ENCODE peak calls at places on chromosomes 3 and 15, in six cellular contexts. U is GM23248, K is HCT116, J is PC-3, N is hepatocyte, W is neural progenitor cell. Q is an unnamed sample.

GRCh38 chr3:62888180-62888579 is 13.0 kb upstream of the CADPS start:
- DNase-seq in J (no peak), N (peak), W (peak), K (no peak), U (no peak), Q (peak)

GRCh38 chr15:42994546-42994945 is 74.0 kb upstream of the TTBK2 start:
- DNase-seq in N (no peak), U (peak), K (no peak), W (no peak), J (peak), Q (no peak)

GRCh38 chr15:77569647-77570186 is 63.0 kb downstream of the LINGO1 start:
- DNase-seq in N (no peak), W (no peak), K (no peak), U (no peak), J (no peak), Q (no peak)

GRCh38 chr3:34260266-34260990 is 462.0 kb downstream of the PDCD6IP start:
- DNase-seq in K (peak), N (peak), J (peak), W (peak), U (peak), Q (peak)

GRCh38 chr15:70291295-70291694 is 193.6 kb upstream of the TLE3 start:
- DNase-seq in N (no peak), W (no peak), J (no peak), K (no peak), U (no peak), Q (no peak)

GRCh38 chr15:68630205-68630555 is 51.4 kb downstream of the CORO2B start:
- DNase-seq in J (no peak), W (no peak), U (no peak), N (no peak), K (no peak), Q (no peak)

GRCh38 chr3:187587012-187587544 is 83.1 kb downstream of the SST start:
- DNase-seq in K (no peak), W (no peak), U (no peak), N (no peak), J (no peak), Q (no peak)

GRCh38 chr15:77496710-77497107 is 76.0 kb downstream of the HMG20A start:
- DNase-seq in K (peak), N (peak), W (peak), J (peak), U (peak), Q (peak)

GRCh38 chr3:17033516-17034168 is 148.9 kb downstream of the PLCL2 start:
- DNase-seq in U (peak), J (peak), W (no peak), K (no peak), N (no peak), Q (no peak)

GRCh38 chr3:123678108-123678511 is 93.3 kb upstream of the HACD2 start:
- DNase-seq in W (no peak), J (peak), U (peak), N (no peak), K (no peak), Q (no peak)

GRCh38 chr15:67501177-67501835 is 19.6 kb upstream of the C15orf61 start:
- DNase-seq in W (no peak), J (peak), U (peak), N (peak), K (no peak), Q (peak)

GRCh38 chr3:176293277-176293676 is 904.0 kb downstream of the TBL1XR1 start:
- DNase-seq in U (peak), W (no peak), K (no peak), J (no peak), N (no peak), Q (no peak)

GRCh38 chr3:34196914-34197313 is 398.5 kb downstream of the PDCD6IP start:
- DNase-seq in K (no peak), U (no peak), N (no peak), W (no peak), J (peak), Q (no peak)

GRCh38 chr15:40789119-40789518 is 17.8 kb upstream of the ZFYVE19 start:
- DNase-seq in U (no peak), N (no peak), K (no peak), W (no peak), J (no peak), Q (peak)

DNA sequence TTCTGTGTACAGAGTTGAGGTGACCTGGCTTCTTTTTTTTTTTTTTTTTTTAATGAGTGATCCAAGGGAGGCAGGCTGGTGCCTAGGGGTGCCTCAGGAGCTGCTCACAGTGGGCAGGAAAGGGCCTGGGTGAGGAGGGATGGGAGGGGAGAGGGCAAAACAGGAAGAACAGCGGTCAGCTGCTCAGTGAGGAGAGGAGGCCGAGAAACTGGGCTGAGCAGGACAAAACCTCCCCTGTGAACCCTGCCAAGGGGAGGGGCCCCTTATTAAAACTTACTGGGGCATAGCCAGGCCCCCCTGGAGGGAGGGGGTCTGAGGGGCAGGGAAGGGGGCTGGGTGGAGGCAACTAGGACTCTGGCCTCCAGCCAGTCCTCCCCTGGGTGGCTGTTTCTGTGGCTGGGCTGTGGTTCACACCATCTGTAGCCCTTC is 3.5 kb downstream of the PLEKHO2 start:
- DNase-seq in K (no peak), N (no peak), W (peak), U (peak), J (no peak), Q (no peak)
- TF ChIP-seq EZH2phosphoT487 in K (no peak), N (no peak), W (no peak), U (no peak), J (no peak), Q (no peak)

DNA sequence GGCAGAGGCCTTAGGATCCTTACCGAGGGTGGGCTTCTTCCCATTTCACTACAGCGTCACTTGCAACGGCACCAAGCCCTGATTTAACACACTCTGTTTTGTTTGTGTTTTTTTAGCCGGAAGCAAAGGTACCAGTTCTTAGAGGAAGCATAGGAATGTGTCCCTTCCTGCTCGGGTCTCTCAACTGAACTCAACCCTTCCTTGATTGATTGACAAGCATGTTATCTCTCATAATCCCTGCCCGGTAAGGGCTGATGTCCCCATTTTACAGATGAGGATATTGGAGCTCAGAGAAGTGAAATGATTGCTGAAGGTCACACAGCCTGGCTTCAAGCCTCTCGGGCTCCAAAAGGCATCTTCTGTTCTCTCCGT is 26.6 kb upstream of the MAGEF1 start:
- DNase-seq in U (no peak), W (no peak), J (no peak), N (no peak), K (no peak), Q (no peak)
- H2AFZ ChIP-seq in U (no peak), W (no peak), J (peak), N (no peak), K (no peak), Q (peak)

GRCh38 chr3:98732239-98733054 is 30.7 kb upstream of the ST3GAL6 start:
- DNase-seq in U (peak), W (peak), N (peak), K (peak), J (peak), Q (peak)

GRCh38 chr3:98734311-98734710 is 28.8 kb upstream of the ST3GAL6 start:
- DNase-seq in N (no peak), U (no peak), K (no peak), J (no peak), W (no peak), Q (no peak)

GRCh38 chr3:98731720-98732238 is 31.4 kb upstream of the ST3GAL6 start:
- DNase-seq in K (no peak), W (no peak), J (no peak), U (no peak), N (peak), Q (no peak)

GRCh38 chr3:98733778-98734281 is 29.3 kb upstream of the ST3GAL6 start:
- DNase-seq in W (peak), K (no peak), U (no peak), J (peak), N (peak), Q (peak)

GRCh38 chr3:98733055-98733777 is 29.9 kb upstream of the ST3GAL6 start:
- DNase-seq in U (peak), K (no peak), W (peak), J (peak), N (peak), Q (no peak)
- TF ChIP-seq EZH2 in U (peak), K (no peak), W (peak), J (no peak), N (no peak), Q (peak)

GRCh38 chr3:183526838-183527420 is 28.6 kb downstream of the KLHL6 start:
- DNase-seq in J (no peak), U (no peak), W (no peak), K (no peak), N (no peak), Q (no peak)
- TF ChIP-seq EZH2phosphoT487 in J (no peak), U (no peak), W (no peak), K (no peak), N (no peak), Q (no peak)